ENCODE peak calls at places on chromosomes 6 and 20, in six cellular contexts. V, H, M, Z, X and E are unnamed samples.

GRCh38 chr6:115551510-115551909 is 509.2 kb downstream of the FRK start:
- DNase-seq in M (no peak), Z (no peak), V (no peak), X (no peak), H (no peak), E (no peak)

GRCh38 chr20:5069141-5069806 is 50.5 kb downstream of the PCNA start:
- DNase-seq in Z (no peak), X (no peak), V (no peak), H (no peak), M (no peak), E (no peak)

GRCh38 chr20:44022464-44022863 is 107.8 kb downstream of the TOX2 start:
- DNase-seq in Z (no peak), H (no peak), V (no peak), M (no peak), X (no peak), E (no peak)

GRCh38 chr20:58996226-58996611 is 10.8 kb downstream of the CTSZ start:
- DNase-seq in H (no peak), X (no peak), V (no peak), M (no peak), Z (no peak), E (no peak)

GRCh38 chr6:158879180-158879579 is 60.0 kb upstream of the EZR start:
- DNase-seq in H (no peak), M (no peak), X (no peak), Z (peak; percentile 39), V (no peak), E (no peak)

GRCh38 chr6:81751388-81752083 is 945 bp downstream of the TENT5A start:
- DNase-seq in H (peak; percentile 21), Z (no peak), M (no peak), V (peak; percentile 13), X (peak; percentile 65), E (peak; percentile 44)

GRCh38 chr6:121670511-121670910 is 235.1 kb downstream of the GJA1 start:
- DNase-seq in V (no peak), Z (no peak), H (no peak), X (no peak), M (no peak), E (no peak)

GRCh38 chr20:1371830-1372539 is 20.9 kb downstream of the FKBP1A start:
- DNase-seq in M (no peak), H (no peak), X (peak; percentile 3), V (no peak), Z (no peak), E (no peak)

GRCh38 chr20:48716086-48716485 is 111.7 kb downstream of the PREX1 start:
- DNase-seq in X (no peak), Z (no peak), V (no peak), M (no peak), H (no peak), E (no peak)

GRCh38 chr6:39088331-39088730 is 26.7 kb downstream of the SAYSD1 start:
- DNase-seq in X (no peak), M (no peak), V (no peak), Z (peak; percentile 55), H (peak; percentile 39), E (peak; percentile 75)

GRCh38 chr6:124053315-124053714 is 249.7 kb downstream of the NKAIN2 start:
- DNase-seq in M (no peak), H (no peak), X (no peak), V (no peak), Z (no peak), E (no peak)

GRCh38 chr6:157689875-157690274 is 133.2 kb upstream of the SNX9 start:
- DNase-seq in H (no peak), X (no peak), M (no peak), Z (no peak), V (no peak), E (no peak)

GRCh38 chr6:111824608-111825337 is 48.5 kb downstream of the FYN start:
- DNase-seq in V (no peak), Z (no peak), M (no peak), X (no peak), H (no peak), E (no peak)

GRCh38 chr6:21808045-21808470 is 214.5 kb downstream of the SOX4 start:
- DNase-seq in H (no peak), Z (no peak), M (no peak), V (no peak), X (peak; percentile 39), E (no peak)

GRCh38 chr6:135624402-135625297 is 127.1 kb upstream of the AHI1 start:
- DNase-seq in Z (no peak), H (no peak), X (no peak), M (no peak), V (no peak), E (no peak)

GRCh38 chr6:134735461-134735860 is 214.4 kb downstream of the ALDH8A1 start:
- DNase-seq in X (no peak), H (no peak), M (no peak), V (no peak), Z (no peak), E (no peak)

GRCh38 chr6:13251242-13251641 is 77.1 kb downstream of the TBC1D7 start:
- DNase-seq in H (peak; percentile 30), X (no peak), Z (peak; percentile 55), M (no peak), V (no peak), E (no peak)

GRCh38 chr20:44284032-44284431 is 27.0 kb downstream of the FITM2 start:
- DNase-seq in V (no peak), H (no peak), X (no peak), M (no peak), Z (no peak), E (no peak)

GRCh38 chr20:33160681-33161080 is 7.3 kb upstream of the BPIFA2 start:
- DNase-seq in Z (no peak), V (no peak), H (no peak), M (no peak), X (peak; percentile 1), E (no peak)

GRCh38 chr6:44262467-44263356 is 2.6 kb downstream of the NFKBIE start:
- DNase-seq in M (no peak), H (no peak), X (no peak), Z (no peak), V (no peak), E (no peak)

GRCh38 chr6:156427345-156427744 is 349.8 kb upstream of the ARID1B start:
- DNase-seq in M (no peak), H (no peak), X (no peak), V (no peak), Z (no peak), E (no peak)

GRCh38 chr6:41697902-41698349 is 37.5 kb downstream of the TFEB start:
- DNase-seq in M (no peak), Z (no peak), V (no peak), X (no peak), H (no peak), E (no peak)

GRCh38 chr6:34189806-34190503 is 44.1 kb upstream of the GRM4 start:
- DNase-seq in X (no peak), H (peak; percentile 41), M (no peak), V (no peak), Z (peak; percentile 83), E (no peak)

GRCh38 chr6:14165091-14165490 is 47.5 kb downstream of the CD83 start:
- DNase-seq in V (no peak), X (no peak), H (no peak), Z (no peak), M (no peak), E (no peak)

GRCh38 chr20:46088409-46089075 is 1.2 kb downstream of the NCOA5 start:
- DNase-seq in Z (peak; percentile 40), V (no peak), M (no peak), X (no peak), H (peak; percentile 63), E (no peak)

GRCh38 chr6:160139420-160139851 is 17.8 kb downstream of the SLC22A1 start:
- DNase-seq in M (no peak), X (peak; percentile 32), Z (no peak), V (no peak), H (no peak), E (no peak)

GRCh38 chr20:41082306-41082705 is 53.7 kb downstream of the TOP1 start:
- DNase-seq in X (no peak), M (no peak), V (no peak), H (no peak), Z (no peak), E (no peak)

GRCh38 chr6:36963451-36964290 is 9.1 kb downstream of the PI16 start:
- DNase-seq in X (peak; percentile 62), H (no peak), Z (no peak), V (no peak), M (no peak), E (peak; percentile 21)

GRCh38 chr6:63236398-63236817 is 25.1 kb downstream of the FKBP1C start:
- DNase-seq in H (no peak), Z (no peak), V (no peak), M (peak; percentile 2), X (no peak), E (no peak)
- TF ChIP-seq ATF3 in H (no peak), Z (no peak), V (no peak), M (no peak), X (no peak), E (no peak)

DNA sequence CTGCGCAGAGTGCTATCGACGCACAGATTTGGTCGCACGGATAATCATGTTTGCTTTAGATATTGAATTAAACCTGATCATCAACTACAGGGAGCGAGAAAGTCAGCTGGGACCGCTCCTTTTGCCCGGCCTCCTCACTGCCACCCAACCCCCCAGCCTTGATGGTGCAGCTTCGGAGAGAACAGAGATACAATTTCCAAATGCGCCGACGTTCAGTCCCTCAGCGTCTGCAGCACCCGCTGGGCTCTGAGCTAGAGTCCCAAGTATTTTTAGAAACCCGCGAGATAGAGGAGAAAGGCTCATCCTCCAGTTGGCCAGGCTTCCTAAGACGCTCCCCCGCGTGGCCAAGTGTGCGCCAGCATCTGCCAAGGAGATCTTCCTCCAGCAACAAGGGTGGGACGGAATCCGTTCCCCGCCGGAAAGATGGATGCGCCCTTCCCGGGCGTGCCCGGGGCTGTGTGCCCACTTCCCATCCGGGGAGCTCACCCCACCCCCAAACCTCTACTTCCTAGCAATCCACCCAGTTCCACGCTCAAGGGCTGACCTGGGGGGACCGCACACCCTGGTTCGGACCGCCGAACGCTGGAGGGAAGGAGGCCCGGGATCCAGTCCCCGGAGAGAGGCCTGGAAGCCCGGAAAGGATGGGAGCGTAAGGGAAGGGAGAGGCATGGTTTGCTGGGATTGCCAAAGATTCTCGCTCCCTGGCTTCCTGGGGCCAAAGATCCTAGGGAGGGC is 4.1 kb downstream of the NKX2-2 start:
- DNase-seq in H (no peak), M (no peak), Z (no peak), V (no peak), X (peak; percentile 68), E (peak; percentile 44)
- TF ChIP-seq ATF3 in H (no peak), M (no peak), Z (no peak), V (no peak), X (no peak), E (no peak)

DNA sequence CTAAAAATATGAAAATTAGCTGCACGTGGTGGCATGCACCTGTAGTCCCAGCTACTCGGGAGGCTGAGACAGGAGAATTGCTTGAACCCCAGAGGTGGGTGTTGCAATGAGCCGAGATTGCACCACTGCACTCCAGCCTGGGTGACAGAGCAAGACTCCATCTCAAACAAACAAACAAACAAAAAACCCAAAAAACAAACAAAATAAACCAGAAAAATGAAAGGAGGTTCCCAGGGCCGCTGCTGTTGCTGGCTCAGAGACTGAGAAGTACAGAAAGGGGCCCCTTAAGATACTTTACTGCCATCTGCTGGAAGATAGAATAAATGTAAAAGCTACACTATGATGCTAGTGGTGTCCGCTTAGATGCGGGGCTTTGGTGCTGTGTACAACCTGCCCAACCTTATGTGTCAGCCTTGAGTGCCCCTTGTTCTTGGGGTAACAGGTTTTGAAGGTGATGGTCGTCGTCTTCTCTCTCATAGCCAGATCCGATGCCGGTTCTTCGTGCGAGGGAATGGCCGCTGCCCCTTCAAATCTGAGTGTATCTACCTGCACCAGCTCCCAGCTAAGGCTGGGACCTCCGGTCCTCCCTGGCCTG is 2.8 kb upstream of the FANCE start:
- DNase-seq in Z (peak; percentile 80), X (peak; percentile 56), H (peak; percentile 80), V (no peak), M (no peak), E (no peak)
- TF ChIP-seq ATF3 in Z (no peak), X (no peak), H (no peak), V (no peak), M (no peak), E (no peak)

GRCh38 chr20:2914160-2914559 is 40.9 kb downstream of the PTPRA start:
- DNase-seq in X (no peak), V (no peak), H (peak; percentile 71), Z (peak; percentile 20), M (no peak), E (no peak)
- TF ChIP-seq ATF3 in X (no peak), V (no peak), H (no peak), Z (no peak), M (no peak), E (no peak)